ENCODE peak calls at places on chromosome 3, in eight cellular contexts. V is OCI-M1; P is HTR-8/SVneo; S is stimulated activated CD8-positive, alpha-beta memory T cell treated with anti-CD3 and anti-CD28 coated beads, Interleukin-7, amount 100 ng/mL, for 48 hours; W is HCEC 1CT; D is AG20443; Q is HEK293T; G is T-cell. U is an unnamed sample.

GRCh38 chr3:49198161-49198560 is 26.8 kb downstream of the KLHDC8B start:
- DNase-seq in V (no peak), P (no peak), S (no peak), W (no peak), D (no peak), Q (no peak), G (no peak), U (no peak)

GRCh38 chr3:184872200-184872599 is 60.2 kb downstream of the VPS8 start:
- DNase-seq in V (no peak), P (no peak), S (no peak), W (no peak), D (no peak), Q (no peak), G (no peak), U (no peak)

GRCh38 chr3:14651440-14652251 is at the start of gene CCDC174:
- DNase-seq in V (peak; percentile 99), P (peak; percentile 91), S (peak; percentile 89), W (peak; percentile 98), D (peak; percentile 96), Q (peak; percentile 91), G (peak; percentile 89), U (peak; percentile 89)

GRCh38 chr3:44031387-44032380 is 210.0 kb upstream of the TOPAZ1 start:
- DNase-seq in V (no peak), P (no peak), S (no peak), W (no peak), D (no peak), Q (no peak), G (no peak), U (no peak)

GRCh38 chr3:79564192-79564591 is 203.6 kb downstream of the ROBO1 start:
- DNase-seq in V (no peak), P (no peak), S (no peak), W (no peak), D (no peak), Q (peak; percentile 31), G (no peak), U (no peak)

GRCh38 chr3:124772081-124772831 is 42.0 kb downstream of the UMPS start:
- DNase-seq in V (peak; percentile 98), P (no peak), S (no peak), W (no peak), D (peak; percentile 61), Q (no peak), G (no peak), U (no peak)

GRCh38 chr3:137110392-137110996 is 152.7 kb downstream of the IL20RB start:
- DNase-seq in V (peak; percentile 55), P (peak; percentile 32), S (no peak), W (peak; percentile 23), D (peak; percentile 59), Q (peak; percentile 47), G (no peak), U (peak; percentile 45)

GRCh38 chr3:146092230-146092629 is 68.8 kb downstream of the PLOD2 start:
- DNase-seq in V (no peak), P (no peak), S (no peak), W (peak; percentile 16), D (no peak), Q (no peak), G (no peak), U (no peak)

GRCh38 chr3:187957209-187957981 is 196.6 kb upstream of the LPP start:
- DNase-seq in V (no peak), P (no peak), S (no peak), W (no peak), D (no peak), Q (no peak), G (no peak), U (no peak)

GRCh38 chr3:183265713-183266417 is 12.8 kb downstream of the B3GNT5 start:
- DNase-seq in V (no peak), P (no peak), S (peak; percentile 59), W (peak; percentile 83), D (no peak), Q (no peak), G (no peak), U (peak; percentile 92)

GRCh38 chr3:120689395-120689794 is 7.4 kb upstream of the HGD start:
- DNase-seq in V (no peak), P (no peak), S (no peak), W (no peak), D (no peak), Q (no peak), G (no peak), U (no peak)

GRCh38 chr3:111954228-111954990 is 24.4 kb upstream of the ABHD10 start:
- DNase-seq in V (no peak), P (no peak), S (no peak), W (no peak), D (peak; percentile 17), Q (no peak), G (no peak), U (no peak)

GRCh38 chr3:64088408-64089136 is 65.3 kb upstream of the PSMD6 start:
- DNase-seq in V (no peak), P (no peak), S (no peak), W (no peak), D (no peak), Q (no peak), G (no peak), U (no peak)

GRCh38 chr3:193560870-193561269 is 6.2 kb upstream of the ATP13A4 start:
- DNase-seq in V (no peak), P (no peak), S (no peak), W (no peak), D (no peak), Q (no peak), G (no peak), U (no peak)

GRCh38 chr3:48406443-48407431 is 23.1 kb downstream of the PLXNB1 start:
- DNase-seq in V (no peak), P (no peak), S (no peak), W (no peak), D (no peak), Q (no peak), G (no peak), U (no peak)

GRCh38 chr3:86056962-86057361 is 934.0 kb downstream of the VGLL3 start:
- DNase-seq in V (no peak), P (no peak), S (no peak), W (no peak), D (no peak), Q (no peak), G (no peak), U (no peak)

GRCh38 chr3:166829896-166830295 is 550.2 kb downstream of the ZBBX start:
- DNase-seq in V (no peak), P (peak; percentile 45), S (no peak), W (no peak), D (no peak), Q (no peak), G (no peak), U (peak; percentile 12)

GRCh38 chr3:169259134-169259533 is 404.4 kb downstream of the MECOM start:
- DNase-seq in V (no peak), P (no peak), S (no peak), W (no peak), D (no peak), Q (no peak), G (no peak), U (no peak)

GRCh38 chr3:126373146-126373613 is 16.0 kb upstream of the KLF15 start:
- DNase-seq in V (no peak), P (no peak), S (no peak), W (no peak), D (no peak), Q (no peak), G (no peak), U (no peak)

GRCh38 chr3:194928183-194928736 is 242.6 kb downstream of the FAM43A start:
- DNase-seq in V (no peak), P (peak; percentile 37), S (no peak), W (peak; percentile 22), D (peak; percentile 33), Q (no peak), G (no peak), U (peak; percentile 26)

GRCh38 chr3:116441652-116442051 is 3.6 kb downstream of the LSAMP start:
- DNase-seq in V (no peak), P (no peak), S (no peak), W (no peak), D (no peak), Q (no peak), G (no peak), U (no peak)

GRCh38 chr3:183844606-183845005 is 19.2 kb upstream of the MAP6D1 start:
- DNase-seq in V (peak; percentile 1), P (peak; percentile 56), S (no peak), W (peak; percentile 91), D (peak; percentile 27), Q (no peak), G (no peak), U (peak; percentile 86)

GRCh38 chr3:11658180-11658579 is 14.5 kb upstream of the VGLL4 start:
- DNase-seq in V (no peak), P (no peak), S (no peak), W (no peak), D (no peak), Q (no peak), G (no peak), U (no peak)

GRCh38 chr3:64264491-64265109 is 39.3 kb upstream of the PRICKLE2 start:
- DNase-seq in V (no peak), P (no peak), S (no peak), W (peak; percentile 45), D (no peak), Q (no peak), G (no peak), U (no peak)

GRCh38 chr3:64796597-64796996 is 108.8 kb upstream of the ADAMTS9 start:
- DNase-seq in V (peak; percentile 3), P (no peak), S (no peak), W (no peak), D (no peak), Q (no peak), G (no peak), U (no peak)

GRCh38 chr3:122410639-122411038 is 5.2 kb downstream of the WDR5B start:
- DNase-seq in V (no peak), P (no peak), S (no peak), W (no peak), D (no peak), Q (no peak), G (no peak), U (peak; percentile 10)

GRCh38 chr3:16658933-16659793 is 53.9 kb upstream of the DAZL start:
- DNase-seq in V (peak; percentile 19), P (no peak), S (no peak), W (no peak), D (no peak), Q (no peak), G (no peak), U (no peak)

GRCh38 chr3:43286886-43287301 is 554 bp downstream of the SNRK start:
- DNase-seq in V (peak; percentile 55), P (no peak), S (no peak), W (peak; percentile 28), D (no peak), Q (peak; percentile 60), G (peak; percentile 38), U (peak; percentile 23)

GRCh38 chr3:34758630-34759261 is 880.6 kb upstream of the ARPP21 start:
- DNase-seq in V (no peak), P (no peak), S (no peak), W (no peak), D (no peak), Q (no peak), G (no peak), U (no peak)

GRCh38 chr3:10945683-10946287 is 46.8 kb upstream of the SLC6A1 start:
- DNase-seq in V (peak; percentile 87), P (peak; percentile 73), S (peak; percentile 39), W (no peak), D (peak; percentile 77), Q (peak; percentile 83), G (peak; percentile 34), U (peak; percentile 49)

GRCh38 chr3:27907929-27908328 is 185.8 kb upstream of the EOMES start:
- DNase-seq in V (no peak), P (no peak), S (no peak), W (no peak), D (no peak), Q (no peak), G (no peak), U (no peak)